ENCODE peak calls at places on chromosomes 6 and 20, in eight cellular contexts. E is cardiac muscle cell; B is AG04450; I is psoas muscle; P is hepatocyte; L is naive thymus-derived CD4-positive, alpha-beta T cell; Q is IMR-90; C is H7. Y is an unnamed sample.

GRCh38 chr6:24660100-24660499 is 6.6 kb downstream of the TDP2 start:
- DNase-seq in I (no peak), Q (no peak), L (no peak), P (no peak), B (no peak), E (no peak), C (no peak), Y (no peak)

GRCh38 chr6:71649893-71650292 is 236.5 kb upstream of the RIMS1 start:
- DNase-seq in Q (no peak), L (no peak), E (no peak), B (no peak), C (no peak), I (no peak), P (no peak), Y (no peak)

GRCh38 chr6:81859884-81860283 is 107.4 kb upstream of the TENT5A start:
- DNase-seq in L (no peak), B (no peak), P (no peak), I (no peak), C (no peak), Q (no peak), E (no peak), Y (no peak)

GRCh38 chr20:44271915-44272663 is 25.0 kb downstream of the GDAP1L1 start:
- DNase-seq in E (no peak), I (no peak), B (no peak), Q (no peak), L (peak; percentile 7), C (peak; percentile 82), P (no peak), Y (no peak)

GRCh38 chr6:168906251-168906845 is 347.3 kb downstream of the THBS2 start:
- DNase-seq in I (no peak), E (no peak), L (no peak), B (no peak), P (peak; percentile 54), C (no peak), Q (no peak), Y (no peak)

GRCh38 chr6:140434761-140435160 is 1060.3 kb upstream of the CITED2 start:
- DNase-seq in C (no peak), I (no peak), P (no peak), Q (peak; percentile 20), B (no peak), L (no peak), E (no peak), Y (no peak)

GRCh38 chr6:117264487-117265424 is 602 bp upstream of the VGLL2 start:
- DNase-seq in L (no peak), B (no peak), E (no peak), I (no peak), P (peak; percentile 19), C (peak; percentile 61), Q (no peak), Y (no peak)

GRCh38 chr6:107630341-107630995 is 140.6 kb downstream of the SOBP start:
- DNase-seq in Q (no peak), I (no peak), B (no peak), L (no peak), P (no peak), C (no peak), E (no peak), Y (no peak)

GRCh38 chr6:115358616-115359015 is 702.1 kb downstream of the FRK start:
- DNase-seq in I (no peak), E (no peak), P (no peak), Q (no peak), L (no peak), C (no peak), B (no peak), Y (no peak)

GRCh38 chr20:9332783-9333482 is 181.5 kb upstream of the LAMP5 start:
- DNase-seq in E (no peak), B (no peak), C (no peak), L (no peak), P (no peak), I (no peak), Q (no peak), Y (no peak)

GRCh38 chr6:42979523-42980177 is 669 bp upstream of the PEX6 start:
- DNase-seq in Q (peak; percentile 45), I (no peak), C (no peak), L (peak; percentile 35), B (no peak), P (peak; percentile 30), E (no peak), Y (no peak)

GRCh38 chr6:26322645-26323482 is 42.1 kb upstream of the BTN3A2 start:
- DNase-seq in I (no peak), E (peak; percentile 65), Q (peak; percentile 96), P (peak; percentile 86), B (no peak), L (peak; percentile 84), C (peak; percentile 53), Y (no peak)

GRCh38 chr6:163398796-163399195 is 15.7 kb upstream of the QKI start:
- DNase-seq in C (no peak), I (peak; percentile 46), E (no peak), Q (no peak), P (no peak), B (no peak), L (no peak), Y (no peak)

GRCh38 chr6:132830236-132830799 is 15.9 kb downstream of the RPS12 start:
- DNase-seq in I (no peak), B (no peak), Q (peak; percentile 59), E (peak; percentile 73), C (peak; percentile 65), P (peak; percentile 54), L (no peak), Y (no peak)

GRCh38 chr6:148316308-148316707 is 26.3 kb upstream of the SASH1 start:
- DNase-seq in I (no peak), B (no peak), P (no peak), E (no peak), C (no peak), L (no peak), Q (no peak), Y (no peak)

GRCh38 chr20:17225891-17226409 is 890 bp upstream of the PCSK2 start:
- DNase-seq in P (peak; percentile 41), I (no peak), Q (no peak), B (no peak), E (peak; percentile 22), L (no peak), C (peak; percentile 42), Y (no peak)
- H3K27me3 ChIP-seq in P (peaks cover 70% of the 10 kb centered on the region), I (peaks cover 55% of the 10 kb centered on the region), Q (peaks cover 18% of the 10 kb centered on the region), B (peaks cover 20% of the 10 kb centered on the region), E (peaks cover 79% of the 10 kb centered on the region), L (no peaks in the 10 kb centered on the region), C (peaks cover 35% of the 10 kb centered on the region), Y (peaks cover 38% of the 10 kb centered on the region)

DNA sequence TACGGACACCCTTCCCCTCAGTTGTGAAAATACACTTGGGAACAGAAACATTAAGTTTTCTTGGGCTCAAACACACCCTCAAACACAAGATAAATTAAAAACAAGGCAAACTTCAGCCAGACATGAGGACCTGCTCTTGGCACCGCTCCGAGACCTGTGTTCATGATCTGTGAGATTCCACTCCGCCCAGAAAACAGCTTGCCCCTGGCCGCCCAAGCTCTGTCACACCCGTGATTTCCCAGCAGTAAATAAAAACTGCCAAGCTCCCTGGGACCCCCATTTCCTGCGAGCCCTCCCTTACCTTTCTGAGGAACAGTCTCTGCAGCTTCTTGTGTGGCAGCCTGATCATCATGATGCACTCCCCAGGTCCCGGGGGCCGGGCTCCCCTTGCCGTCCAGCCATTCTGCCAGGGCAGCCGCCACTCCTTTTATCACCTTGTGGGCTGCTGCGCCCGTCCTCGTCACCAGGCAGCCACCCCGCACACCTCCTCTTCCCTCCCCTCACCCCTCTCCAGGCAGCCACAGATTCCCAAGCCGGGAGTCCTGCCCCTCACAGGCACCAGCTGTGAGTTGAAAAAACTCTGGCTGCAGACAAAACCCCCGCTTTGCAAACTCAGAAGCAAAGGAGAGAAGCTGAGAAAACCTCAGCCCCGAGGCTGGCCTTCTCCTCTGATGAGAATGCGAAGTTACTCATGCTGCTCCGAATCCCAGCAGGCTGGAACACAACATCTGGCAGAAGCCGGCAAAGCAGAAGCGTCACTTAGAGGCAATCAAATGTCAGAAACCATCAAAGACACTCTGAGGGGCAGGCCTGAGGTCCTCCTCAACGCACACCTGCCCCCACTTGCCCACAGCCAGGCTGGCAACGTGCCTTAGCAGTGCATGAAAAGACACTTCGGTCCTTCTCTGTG is 130.4 kb upstream of the RPS6KA2 start:
- DNase-seq in C (peak; percentile 76), Q (peak; percentile 59), P (peak; percentile 40), L (peak; percentile 12), B (no peak), I (no peak), E (peak; percentile 41), Y (peak; percentile 31)
- H3K4me3 ChIP-seq in C (no peak overlapping the region), Q (peak overlapping the region; percentile 16), P (no peak overlapping the region), L (peak overlapping the region; percentile 17), B (peak overlapping the region; percentile 29), I (no peak overlapping the region), E (no peak overlapping the region), Y (no peak overlapping the region)

GRCh38 chr20:4245542-4245941 is 230.2 kb upstream of the RNF24 start:
- DNase-seq in L (no peak), B (no peak), C (no peak), I (no peak), E (no peak), Q (no peak), P (no peak), Y (no peak)

GRCh38 chr20:4246428-4246827 is 231.1 kb upstream of the RNF24 start:
- DNase-seq in I (no peak), P (no peak), L (no peak), B (no peak), C (no peak), Q (no peak), E (no peak), Y (no peak)

GRCh38 chr20:4244700-4245485 is 229.5 kb upstream of the RNF24 start:
- DNase-seq in E (no peak), B (no peak), P (peak; percentile 87), L (no peak), C (no peak), I (no peak), Q (no peak), Y (no peak)

GRCh38 chr20:4247898-4248858 is 232.8 kb upstream of the RNF24 start:
- DNase-seq in B (no peak), P (no peak), L (no peak), I (no peak), E (no peak), C (peak; percentile 66), Q (no peak), Y (no peak)

GRCh38 chr20:4247261-4247660 is 231.9 kb upstream of the RNF24 start:
- DNase-seq in C (no peak), Q (no peak), L (no peak), E (no peak), P (no peak), B (no peak), I (no peak), Y (no peak)
- H3K27me3 ChIP-seq in C (peaks cover 55% of the 10 kb centered on the region), Q (peaks cover 10% of the 10 kb centered on the region), L (no peaks in the 10 kb centered on the region), E (peaks cover 90% of the 10 kb centered on the region), P (peaks cover 34% of the 10 kb centered on the region), B (peaks cover 6% of the 10 kb centered on the region), I (peaks cover 78% of the 10 kb centered on the region), Y (peaks cover 64% of the 10 kb centered on the region)

GRCh38 chr20:49671429-49671828 is 42.2 kb downstream of the B4GALT5 start:
- DNase-seq in B (no peak), E (no peak), L (no peak), I (no peak), Q (no peak), P (no peak), C (no peak), Y (no peak)

GRCh38 chr20:49665796-49666195 is 47.9 kb downstream of the B4GALT5 start:
- DNase-seq in C (no peak), P (no peak), Q (no peak), L (no peak), B (no peak), E (no peak), I (no peak), Y (no peak)

GRCh38 chr20:49666906-49667305 is 46.8 kb downstream of the B4GALT5 start:
- DNase-seq in Q (no peak), C (no peak), L (no peak), B (no peak), E (no peak), P (no peak), I (no peak), Y (no peak)

GRCh38 chr20:49669601-49670189 is 44.0 kb downstream of the B4GALT5 start:
- DNase-seq in Q (no peak), L (no peak), I (no peak), B (no peak), P (no peak), C (no peak), E (no peak), Y (no peak)

GRCh38 chr20:49668181-49668877 is 45.3 kb downstream of the B4GALT5 start:
- DNase-seq in I (no peak), C (no peak), B (no peak), P (no peak), E (no peak), L (no peak), Q (no peak), Y (no peak)
- H3K4me3 ChIP-seq in I (no peak overlapping the region), C (no peak overlapping the region), B (no peak overlapping the region), P (no peak overlapping the region), E (no peak overlapping the region), L (no peak overlapping the region), Q (no peak overlapping the region), Y (no peak overlapping the region)